ENCODE peak calls at places on chromosomes 3 and 15, in ten cellular contexts. Z is cardiac muscle cell; K is body of pancreas; G is IMR-90; V is sigmoid colon; E is effector memory CD4-positive, alpha-beta T cell; P is uterus; T is breast epithelium; D is DND-41; M is CD8-positive, alpha-beta memory T cell. N is an unnamed sample. For H3K9me3, the result is how much of the 10 kb centered on the place peaks cover.

GRCh38 chr15:80070840-80071239 is 11.4 kb downstream of the ZFAND6 start:
- DNase-seq in Z (peak), K (no peak), G (peak), V (no peak), E (no peak), P (no peak), T (no peak), D (no peak), M (no peak), N (no peak)

GRCh38 chr3:31343075-31343474 is 189.7 kb upstream of the STT3B start:
- DNase-seq in Z (no peak), K (no peak), G (no peak), V (no peak), E (no peak), P (no peak), T (no peak), D (no peak), M (no peak), N (no peak)

GRCh38 chr3:133113526-133113925 is 75.3 kb downstream of the TMEM108 start:
- DNase-seq in Z (no peak), K (no peak), G (peak), V (no peak), E (no peak), P (no peak), T (no peak), D (no peak), M (no peak), N (no peak)

GRCh38 chr15:92809880-92810361 is 90.2 kb upstream of the CHD2 start:
- DNase-seq in Z (peak), K (peak), G (peak), V (peak), E (no peak), P (no peak), T (no peak), D (peak), M (no peak), N (peak)

GRCh38 chr15:64697911-64698369 is 77.4 kb downstream of the RBPMS2 start:
- DNase-seq in Z (no peak), K (no peak), G (peak), V (no peak), E (no peak), P (no peak), T (peak), D (no peak), M (no peak), N (no peak)

GRCh38 chr3:57546616-57547015 is 2.5 kb upstream of the DNAH12 start:
- DNase-seq in Z (no peak), K (no peak), G (no peak), V (no peak), E (no peak), P (no peak), T (no peak), D (no peak), M (no peak), N (no peak)

GRCh38 chr15:68590721-68591389 is 12.1 kb downstream of the CORO2B start:
- DNase-seq in Z (no peak), K (no peak), G (no peak), V (no peak), E (no peak), P (no peak), T (no peak), D (no peak), M (no peak), N (no peak)

GRCh38 chr15:90558182-90558581 is 28.5 kb downstream of the CRTC3 start:
- DNase-seq in Z (peak), K (peak), G (no peak), V (peak), E (no peak), P (peak), T (no peak), D (no peak), M (no peak), N (peak)

GRCh38 chr15:94542391-94542790 is 311.0 kb downstream of the MCTP2 start:
- DNase-seq in Z (no peak), K (no peak), G (no peak), V (no peak), E (no peak), P (no peak), T (no peak), D (no peak), M (no peak), N (no peak)

GRCh38 chr15:93252780-93253179 is 163.8 kb upstream of the RGMA start:
- DNase-seq in Z (no peak), K (no peak), G (no peak), V (no peak), E (no peak), P (no peak), T (no peak), D (no peak), M (no peak), N (no peak)

GRCh38 chr3:114231616-114232015 is 5.8 kb downstream of the ZNF80 start:
- DNase-seq in Z (no peak), K (no peak), G (no peak), V (no peak), E (no peak), P (no peak), T (no peak), D (peak), M (peak), N (no peak)

GRCh38 chr3:196055683-196056270 is 26.1 kb downstream of the TFRC start:
- DNase-seq in Z (no peak), K (peak), G (no peak), V (no peak), E (no peak), P (no peak), T (no peak), D (no peak), M (no peak), N (no peak)

GRCh38 chr15:58458076-58458475 is 26.3 kb downstream of the LIPC start:
- DNase-seq in Z (peak), K (no peak), G (no peak), V (no peak), E (no peak), P (no peak), T (no peak), D (no peak), M (no peak), N (no peak)

GRCh38 chr15:58077427-58077826 is 11.9 kb upstream of the ALDH1A2 start:
- DNase-seq in Z (peak), K (no peak), G (no peak), V (no peak), E (no peak), P (no peak), T (no peak), D (no peak), M (no peak), N (no peak)

GRCh38 chr15:49047456-49047855 is 1.2 kb upstream of the SECISBP2L start:
- DNase-seq in Z (no peak), K (no peak), G (no peak), V (no peak), E (no peak), P (no peak), T (no peak), D (no peak), M (no peak), N (no peak)

GRCh38 chr3:31361391-31362273 is 171.1 kb upstream of the STT3B start:
- DNase-seq in Z (no peak), K (no peak), G (peak), V (no peak), E (no peak), P (no peak), T (no peak), D (no peak), M (no peak), N (no peak)

GRCh38 chr3:178618197-178618596 is 82.0 kb downstream of the KCNMB2 start:
- DNase-seq in Z (no peak), K (no peak), G (peak), V (no peak), E (no peak), P (no peak), T (no peak), D (no peak), M (no peak), N (no peak)

GRCh38 chr3:52857870-52858269 is 23.1 kb upstream of the MUSTN1 start:
- DNase-seq in Z (no peak), K (peak), G (no peak), V (no peak), E (no peak), P (no peak), T (no peak), D (no peak), M (no peak), N (no peak)

GRCh38 chr15:24076090-24076784 is 389.1 kb upstream of the NDN start:
- DNase-seq in Z (no peak), K (no peak), G (no peak), V (no peak), E (no peak), P (no peak), T (no peak), D (no peak), M (no peak), N (no peak)

GRCh38 chr15:24078310-24079029 is 391.4 kb upstream of the NDN start:
- DNase-seq in Z (no peak), K (no peak), G (no peak), V (no peak), E (no peak), P (no peak), T (no peak), D (no peak), M (no peak), N (no peak)

DNA sequence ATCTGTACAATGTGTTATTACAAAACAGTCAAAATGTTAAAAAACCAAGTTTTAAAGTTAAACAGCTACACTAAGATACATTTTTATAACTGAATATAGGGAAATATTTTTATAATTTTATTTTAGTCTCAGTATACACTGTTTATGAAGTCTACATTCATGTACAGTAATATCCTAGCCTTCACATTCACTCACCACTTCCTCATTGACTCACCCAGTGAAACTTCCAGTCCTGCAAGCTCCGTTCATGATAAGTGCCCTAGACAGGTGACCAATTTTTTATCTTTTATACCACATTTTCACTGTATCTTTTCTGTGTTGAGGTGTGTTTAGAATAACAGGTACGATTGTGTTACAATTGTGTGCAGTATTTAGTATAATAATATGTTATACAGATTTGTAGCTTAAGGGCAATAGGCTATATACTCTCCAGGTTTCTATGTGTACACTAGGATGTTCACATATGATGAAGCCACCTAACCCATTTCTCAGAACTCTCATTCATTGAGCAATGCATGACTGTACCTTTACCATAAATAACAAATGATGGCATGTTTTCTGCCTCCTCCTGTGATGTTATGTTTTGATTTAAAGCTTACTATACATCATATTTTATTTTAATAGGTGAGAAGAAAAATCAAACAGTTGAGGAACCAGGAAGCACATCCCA is 388.4 kb upstream of the NDN start:
- DNase-seq in Z (no peak), K (no peak), G (no peak), V (no peak), E (no peak), P (no peak), T (no peak), D (no peak), M (no peak), N (no peak)
- H3K9me3 ChIP-seq in Z (under half), K (under half), G (under half), V (under half), E (under half), P (under half), T (under half), D (under half), M (under half), N (under half)

GRCh38 chr15:36905908-36906307 is 194.4 kb downstream of the MEIS2 start:
- DNase-seq in Z (no peak), K (peak), G (peak), V (no peak), E (no peak), P (no peak), T (no peak), D (no peak), M (no peak), N (no peak)

GRCh38 chr15:36903195-36903594 is 197.2 kb downstream of the MEIS2 start:
- DNase-seq in Z (no peak), K (no peak), G (no peak), V (no peak), E (no peak), P (no peak), T (no peak), D (no peak), M (no peak), N (no peak)

GRCh38 chr15:36907295-36907694 is 193.1 kb downstream of the MEIS2 start:
- DNase-seq in Z (no peak), K (no peak), G (no peak), V (no peak), E (no peak), P (no peak), T (no peak), D (no peak), M (no peak), N (no peak)

GRCh38 chr15:36901012-36901411 is 199.3 kb downstream of the MEIS2 start:
- DNase-seq in Z (no peak), K (no peak), G (no peak), V (no peak), E (no peak), P (no peak), T (no peak), D (no peak), M (no peak), N (no peak)

GRCh38 chr15:36903922-36904479 is 196.3 kb downstream of the MEIS2 start:
- DNase-seq in Z (peak), K (peak), G (no peak), V (no peak), E (no peak), P (no peak), T (peak), D (no peak), M (no peak), N (no peak)
- H3K27ac ChIP-seq in Z (peak), K (peak), G (no peak), V (no peak), E (no peak), P (peak), T (peak), D (no peak), M (no peak), N (no peak)

GRCh38 chr3:4882548-4882947 is 96.7 kb upstream of the BHLHE40 start:
- DNase-seq in Z (no peak), K (no peak), G (no peak), V (no peak), E (no peak), P (no peak), T (no peak), D (no peak), M (no peak), N (no peak)
- H3K9me3 ChIP-seq in Z (under half), K (under half), G (under half), V (under half), E (under half), P (under half), T (under half), D (under half), M (under half), N (under half)

GRCh38 chr3:112699436-112699978 is 58.6 kb upstream of the CCDC80 start:
- DNase-seq in Z (no peak), K (no peak), G (peak), V (no peak), E (no peak), P (no peak), T (no peak), D (no peak), M (no peak), N (no peak)
- H3K27ac ChIP-seq in Z (no peak), K (no peak), G (no peak), V (no peak), E (no peak), P (no peak), T (no peak), D (no peak), M (no peak), N (no peak)

N was measured in testis.